ENCODE peak calls at places on chromosomes 11 and 22, in seven cellular contexts. One of them, this sample, is unnamed.

GRCh38 chr11:65150513-65151271 is 16.4 kb upstream of the SYVN1 start:
- DNase-seq in mucosa of gallbladder: peak
- DNase-seq in lower leg skin: peak
- DNase-seq in AG08395: peak
- DNase-seq in endothelial cell: no peak
- DNase-seq in NCI-H82: peak
- DNase-seq in stimulated activated CD4-positive, alpha-beta T cell treated with anti-CD3 and anti-CD28 coated beads, Interleukin-12 subunit alpha, Interleukin-12 subunit beta, amount 100 ng/mL, for 48 hours: peak
- DNase-seq in this sample: peak

GRCh38 chr22:40410272-40410671 is 39.9 kb downstream of the SGSM3 start:
- DNase-seq in mucosa of gallbladder: no peak
- DNase-seq in lower leg skin: no peak
- DNase-seq in AG08395: no peak
- DNase-seq in endothelial cell: no peak
- DNase-seq in NCI-H82: no peak
- DNase-seq in stimulated activated CD4-positive, alpha-beta T cell treated with anti-CD3 and anti-CD28 coated beads, Interleukin-12 subunit alpha, Interleukin-12 subunit beta, amount 100 ng/mL, for 48 hours: no peak
- DNase-seq in this sample: peak

GRCh38 chr11:38300570-38300969 is 1702.5 kb upstream of the RAG2 start:
- DNase-seq in mucosa of gallbladder: no peak
- DNase-seq in lower leg skin: no peak
- DNase-seq in AG08395: no peak
- DNase-seq in endothelial cell: no peak
- DNase-seq in NCI-H82: no peak
- DNase-seq in stimulated activated CD4-positive, alpha-beta T cell treated with anti-CD3 and anti-CD28 coated beads, Interleukin-12 subunit alpha, Interleukin-12 subunit beta, amount 100 ng/mL, for 48 hours: no peak
- DNase-seq in this sample: no peak

GRCh38 chr11:58626915-58627483 is 4.5 kb downstream of the CNTF start:
- DNase-seq in mucosa of gallbladder: no peak
- DNase-seq in lower leg skin: no peak
- DNase-seq in AG08395: no peak
- DNase-seq in endothelial cell: no peak
- DNase-seq in NCI-H82: no peak
- DNase-seq in stimulated activated CD4-positive, alpha-beta T cell treated with anti-CD3 and anti-CD28 coated beads, Interleukin-12 subunit alpha, Interleukin-12 subunit beta, amount 100 ng/mL, for 48 hours: no peak
- DNase-seq in this sample: no peak

GRCh38 chr22:23970201-23970641 is 3.5 kb downstream of the DDTL start:
- DNase-seq in mucosa of gallbladder: no peak
- DNase-seq in lower leg skin: no peak
- DNase-seq in AG08395: no peak
- DNase-seq in endothelial cell: no peak
- DNase-seq in NCI-H82: no peak
- DNase-seq in stimulated activated CD4-positive, alpha-beta T cell treated with anti-CD3 and anti-CD28 coated beads, Interleukin-12 subunit alpha, Interleukin-12 subunit beta, amount 100 ng/mL, for 48 hours: no peak
- DNase-seq in this sample: no peak

GRCh38 chr11:78228467-78228866 is 39.7 kb downstream of the USP35 start:
- DNase-seq in mucosa of gallbladder: peak
- DNase-seq in lower leg skin: no peak
- DNase-seq in AG08395: peak
- DNase-seq in endothelial cell: peak
- DNase-seq in NCI-H82: peak
- DNase-seq in stimulated activated CD4-positive, alpha-beta T cell treated with anti-CD3 and anti-CD28 coated beads, Interleukin-12 subunit alpha, Interleukin-12 subunit beta, amount 100 ng/mL, for 48 hours: no peak
- DNase-seq in this sample: no peak

GRCh38 chr22:42645938-42646568 is 3.1 kb downstream of the CYB5R3 start:
- DNase-seq in mucosa of gallbladder: no peak
- DNase-seq in lower leg skin: no peak
- DNase-seq in AG08395: no peak
- DNase-seq in endothelial cell: no peak
- DNase-seq in NCI-H82: no peak
- DNase-seq in stimulated activated CD4-positive, alpha-beta T cell treated with anti-CD3 and anti-CD28 coated beads, Interleukin-12 subunit alpha, Interleukin-12 subunit beta, amount 100 ng/mL, for 48 hours: no peak
- DNase-seq in this sample: no peak

GRCh38 chr11:57196556-57196955 is 14.8 kb downstream of the LRRC55 start:
- DNase-seq in mucosa of gallbladder: no peak
- DNase-seq in lower leg skin: no peak
- DNase-seq in AG08395: no peak
- DNase-seq in endothelial cell: no peak
- DNase-seq in NCI-H82: no peak
- DNase-seq in stimulated activated CD4-positive, alpha-beta T cell treated with anti-CD3 and anti-CD28 coated beads, Interleukin-12 subunit alpha, Interleukin-12 subunit beta, amount 100 ng/mL, for 48 hours: no peak
- DNase-seq in this sample: no peak

This sample was measured in suprapubic skin.